ENCODE peak calls at places on chromosome 6, in five cellular contexts. One of them, this sample, is unnamed. For H3K27me3, the result is how much of the 10 kb centered on the place peaks cover.

GRCh38 chr6:79543886-79544285 is 6.7 kb upstream of the LCA5 start:
- DNase-seq in DND-41: no peak
- DNase-seq in mammary epithelial cell: no peak
- DNase-seq in heart right ventricle: no peak
- DNase-seq in fibroblast of lung: no peak
- DNase-seq in this sample: no peak

GRCh38 chr6:98839788-98840361 is 5.5 kb downstream of the POU3F2 start:
- DNase-seq in DND-41: no peak
- DNase-seq in heart right ventricle: no peak
- DNase-seq in fibroblast of lung: peak
- DNase-seq in mammary epithelial cell: no peak
- DNase-seq in this sample: no peak

GRCh38 chr6:77292564-77293546 is 170.4 kb downstream of the HTR1B start:
- DNase-seq in fibroblast of lung: peak
- DNase-seq in mammary epithelial cell: peak
- DNase-seq in heart right ventricle: no peak
- DNase-seq in DND-41: no peak
- DNase-seq in this sample: peak

GRCh38 chr6:105209950-105210706 is 30.3 kb upstream of the POPDC3 start:
- DNase-seq in heart right ventricle: no peak
- DNase-seq in DND-41: no peak
- DNase-seq in mammary epithelial cell: peak
- DNase-seq in fibroblast of lung: peak
- DNase-seq in this sample: peak

GRCh38 chr6:36924131-36924530 is 30.4 kb upstream of the PI16 start:
- DNase-seq in fibroblast of lung: peak
- DNase-seq in DND-41: peak
- DNase-seq in heart right ventricle: no peak
- DNase-seq in mammary epithelial cell: no peak
- DNase-seq in this sample: no peak

GRCh38 chr6:169160855-169161560 is 92.6 kb downstream of the THBS2 start:
- DNase-seq in mammary epithelial cell: no peak
- DNase-seq in heart right ventricle: no peak
- DNase-seq in fibroblast of lung: no peak
- DNase-seq in DND-41: no peak
- DNase-seq in this sample: no peak

GRCh38 chr6:138107078-138107751 is at the start of gene PERP:
- DNase-seq in fibroblast of lung: peak
- DNase-seq in mammary epithelial cell: peak
- DNase-seq in heart right ventricle: peak
- DNase-seq in DND-41: no peak
- DNase-seq in this sample: peak

GRCh38 chr6:53300656-53301551 is 47.8 kb downstream of the ELOVL5 start:
- DNase-seq in fibroblast of lung: peak
- DNase-seq in heart right ventricle: peak
- DNase-seq in mammary epithelial cell: peak
- DNase-seq in DND-41: peak
- DNase-seq in this sample: no peak

GRCh38 chr6:73798592-73798991 is 102.6 kb downstream of the CD109 start:
- DNase-seq in heart right ventricle: peak
- DNase-seq in fibroblast of lung: peak
- DNase-seq in mammary epithelial cell: peak
- DNase-seq in DND-41: no peak
- DNase-seq in this sample: peak

GRCh38 chr6:167300902-167301425 is 9.8 kb downstream of the UNC93A start:
- DNase-seq in DND-41: no peak
- DNase-seq in heart right ventricle: no peak
- DNase-seq in mammary epithelial cell: no peak
- DNase-seq in fibroblast of lung: no peak
- DNase-seq in this sample: no peak

GRCh38 chr6:90350689-90351554 is 54.3 kb upstream of the BACH2 start:
- DNase-seq in fibroblast of lung: no peak
- DNase-seq in heart right ventricle: no peak
- DNase-seq in DND-41: peak
- DNase-seq in mammary epithelial cell: no peak
- DNase-seq in this sample: no peak

GRCh38 chr6:35031611-35032529 is 109.3 kb downstream of the TCP11 start:
- DNase-seq in fibroblast of lung: no peak
- DNase-seq in heart right ventricle: no peak
- DNase-seq in mammary epithelial cell: no peak
- DNase-seq in DND-41: no peak
- DNase-seq in this sample: no peak

GRCh38 chr6:107698146-107698545 is 126.0 kb downstream of the SCML4 start:
- DNase-seq in heart right ventricle: no peak
- DNase-seq in mammary epithelial cell: peak
- DNase-seq in fibroblast of lung: peak
- DNase-seq in DND-41: no peak
- DNase-seq in this sample: peak

GRCh38 chr6:44542401-44543116 is 155.1 kb downstream of the CDC5L start:
- DNase-seq in DND-41: no peak
- DNase-seq in heart right ventricle: no peak
- DNase-seq in mammary epithelial cell: no peak
- DNase-seq in fibroblast of lung: no peak
- DNase-seq in this sample: peak

GRCh38 chr6:168518348-168518745 is 77.4 kb downstream of the SMOC2 start:
- DNase-seq in heart right ventricle: no peak
- DNase-seq in fibroblast of lung: no peak
- DNase-seq in DND-41: no peak
- DNase-seq in mammary epithelial cell: no peak
- DNase-seq in this sample: no peak

GRCh38 chr6:125236536-125237327 is 65.0 kb downstream of the HDDC2 start:
- DNase-seq in mammary epithelial cell: no peak
- DNase-seq in DND-41: no peak
- DNase-seq in heart right ventricle: no peak
- DNase-seq in fibroblast of lung: peak
- DNase-seq in this sample: peak

GRCh38 chr6:143227675-143228074 is 167.0 kb downstream of the AIG1 start:
- DNase-seq in fibroblast of lung: no peak
- DNase-seq in mammary epithelial cell: no peak
- DNase-seq in heart right ventricle: no peak
- DNase-seq in DND-41: no peak
- DNase-seq in this sample: no peak

GRCh38 chr6:159529820-159530405 is 163.1 kb downstream of the SOD2 start:
- DNase-seq in DND-41: no peak
- DNase-seq in heart right ventricle: peak
- DNase-seq in fibroblast of lung: no peak
- DNase-seq in mammary epithelial cell: no peak
- DNase-seq in this sample: no peak
- H3K27me3 ChIP-seq in DND-41: under half
- H3K27me3 ChIP-seq in heart right ventricle: under half
- H3K27me3 ChIP-seq in fibroblast of lung: under half
- H3K27me3 ChIP-seq in mammary epithelial cell: under half
- H3K27me3 ChIP-seq in this sample: under half

DNA sequence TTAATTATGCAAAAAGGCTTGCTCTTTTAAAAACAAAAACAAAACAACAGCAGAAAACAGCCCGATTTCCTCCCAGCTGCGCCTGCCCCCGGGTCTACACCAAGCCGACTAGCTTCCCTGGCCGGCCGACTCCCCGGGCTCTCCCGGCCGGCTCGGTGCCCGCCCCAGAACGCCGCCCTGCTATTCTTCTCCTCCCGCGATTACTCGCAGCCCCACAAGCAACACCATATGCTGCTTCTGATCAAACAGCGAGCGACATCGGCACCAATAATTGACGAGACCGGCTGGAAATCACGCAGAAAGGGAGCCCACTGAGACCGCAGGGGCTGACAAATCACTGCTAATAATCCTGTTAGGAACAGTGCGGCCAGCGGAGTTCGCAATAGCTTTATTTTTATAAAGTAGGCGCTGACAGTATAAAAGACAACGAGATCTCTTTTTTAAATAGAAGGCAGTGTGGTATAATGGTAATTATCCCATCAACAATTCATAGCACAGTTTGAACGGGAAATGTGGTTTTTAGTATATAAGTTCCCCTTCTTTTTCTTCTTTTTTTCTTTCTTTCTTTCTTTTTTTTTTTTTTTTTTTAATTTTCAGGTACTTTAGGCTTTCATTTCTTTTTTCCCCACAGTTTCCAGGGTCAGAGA is 3.3 kb downstream of the SIM1 start:
- DNase-seq in mammary epithelial cell: no peak
- DNase-seq in fibroblast of lung: peak
- DNase-seq in DND-41: no peak
- DNase-seq in heart right ventricle: no peak
- DNase-seq in this sample: no peak
- H3K27me3 ChIP-seq in mammary epithelial cell: half or more
- H3K27me3 ChIP-seq in fibroblast of lung: half or more
- H3K27me3 ChIP-seq in DND-41: under half
- H3K27me3 ChIP-seq in heart right ventricle: half or more
- H3K27me3 ChIP-seq in this sample: under half

GRCh38 chr6:43304361-43304760 is 4.3 kb downstream of the CRIP3 start:
- DNase-seq in DND-41: no peak
- DNase-seq in mammary epithelial cell: no peak
- DNase-seq in fibroblast of lung: no peak
- DNase-seq in heart right ventricle: no peak
- DNase-seq in this sample: no peak

GRCh38 chr6:43301081-43301870 is 3.2 kb downstream of the SLC22A7 start:
- DNase-seq in heart right ventricle: no peak
- DNase-seq in fibroblast of lung: no peak
- DNase-seq in mammary epithelial cell: no peak
- DNase-seq in DND-41: no peak
- DNase-seq in this sample: no peak

GRCh38 chr6:43299338-43300293 is 1.6 kb downstream of the SLC22A7 start:
- DNase-seq in fibroblast of lung: no peak
- DNase-seq in mammary epithelial cell: no peak
- DNase-seq in DND-41: no peak
- DNase-seq in heart right ventricle: no peak
- DNase-seq in this sample: no peak

GRCh38 chr6:43303751-43304331 is 4.8 kb downstream of the CRIP3 start:
- DNase-seq in DND-41: no peak
- DNase-seq in fibroblast of lung: no peak
- DNase-seq in mammary epithelial cell: no peak
- DNase-seq in heart right ventricle: no peak
- DNase-seq in this sample: no peak

GRCh38 chr6:43302126-43302525 is 4.1 kb downstream of the SLC22A7 start:
- DNase-seq in mammary epithelial cell: no peak
- DNase-seq in DND-41: no peak
- DNase-seq in fibroblast of lung: no peak
- DNase-seq in heart right ventricle: no peak
- DNase-seq in this sample: no peak
- H3K27me3 ChIP-seq in mammary epithelial cell: under half
- H3K27me3 ChIP-seq in DND-41: under half
- H3K27me3 ChIP-seq in fibroblast of lung: under half
- H3K27me3 ChIP-seq in heart right ventricle: under half
- H3K27me3 ChIP-seq in this sample: half or more

GRCh38 chr6:15371151-15371550 is 125.3 kb downstream of the JARID2 start:
- DNase-seq in fibroblast of lung: no peak
- DNase-seq in DND-41: no peak
- DNase-seq in mammary epithelial cell: no peak
- DNase-seq in heart right ventricle: no peak
- DNase-seq in this sample: no peak

GRCh38 chr6:15372932-15373331 is 127.1 kb downstream of the JARID2 start:
- DNase-seq in heart right ventricle: no peak
- DNase-seq in fibroblast of lung: no peak
- DNase-seq in DND-41: no peak
- DNase-seq in mammary epithelial cell: no peak
- DNase-seq in this sample: no peak

GRCh38 chr6:15369838-15370237 is 124.0 kb downstream of the JARID2 start:
- DNase-seq in fibroblast of lung: no peak
- DNase-seq in DND-41: peak
- DNase-seq in heart right ventricle: no peak
- DNase-seq in mammary epithelial cell: no peak
- DNase-seq in this sample: peak

GRCh38 chr6:15368873-15369272 is 123.0 kb downstream of the JARID2 start:
- DNase-seq in mammary epithelial cell: no peak
- DNase-seq in heart right ventricle: no peak
- DNase-seq in fibroblast of lung: no peak
- DNase-seq in DND-41: no peak
- DNase-seq in this sample: no peak

DNA sequence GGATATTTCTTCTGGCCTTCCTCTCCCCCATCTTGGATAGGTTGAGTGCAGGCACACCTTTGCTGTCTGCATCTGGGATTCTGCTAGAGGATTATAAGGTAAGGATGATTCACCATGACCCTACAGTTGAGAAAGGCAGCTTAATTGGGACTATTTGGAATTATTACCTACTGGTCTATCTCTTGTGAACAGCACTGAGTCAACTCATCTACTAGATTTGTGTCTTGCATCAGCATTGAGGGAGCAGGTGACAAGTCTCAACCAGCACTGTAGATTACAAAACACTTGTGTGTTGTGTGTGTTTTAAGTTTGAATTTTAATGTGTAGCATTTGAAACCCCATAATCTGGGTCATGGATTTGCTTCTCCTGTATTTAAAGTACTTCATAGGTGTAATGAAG is 124.9 kb downstream of the JARID2 start:
- DNase-seq in heart right ventricle: no peak
- DNase-seq in fibroblast of lung: no peak
- DNase-seq in mammary epithelial cell: peak
- DNase-seq in DND-41: no peak
- DNase-seq in this sample: no peak
- H3K27me3 ChIP-seq in heart right ventricle: under half
- H3K27me3 ChIP-seq in fibroblast of lung: under half
- H3K27me3 ChIP-seq in mammary epithelial cell: under half
- H3K27me3 ChIP-seq in DND-41: under half
- H3K27me3 ChIP-seq in this sample: under half

GRCh38 chr6:109987196-109987595 is 9.1 kb downstream of the GPR6 start:
- DNase-seq in DND-41: no peak
- DNase-seq in fibroblast of lung: no peak
- DNase-seq in mammary epithelial cell: no peak
- DNase-seq in heart right ventricle: no peak
- DNase-seq in this sample: no peak

GRCh38 chr6:109991307-109992101 is 13.4 kb downstream of the GPR6 start:
- DNase-seq in mammary epithelial cell: no peak
- DNase-seq in heart right ventricle: no peak
- DNase-seq in fibroblast of lung: no peak
- DNase-seq in DND-41: no peak
- DNase-seq in this sample: no peak
- H3K27me3 ChIP-seq in mammary epithelial cell: under half
- H3K27me3 ChIP-seq in heart right ventricle: under half
- H3K27me3 ChIP-seq in fibroblast of lung: under half
- H3K27me3 ChIP-seq in DND-41: under half
- H3K27me3 ChIP-seq in this sample: under half

GRCh38 chr6:10403385-10404106 is 11.3 kb downstream of the TFAP2A start:
- DNase-seq in mammary epithelial cell: peak
- DNase-seq in DND-41: no peak
- DNase-seq in fibroblast of lung: peak
- DNase-seq in heart right ventricle: no peak
- DNase-seq in this sample: peak
- H3K27me3 ChIP-seq in mammary epithelial cell: under half
- H3K27me3 ChIP-seq in DND-41: under half
- H3K27me3 ChIP-seq in fibroblast of lung: under half
- H3K27me3 ChIP-seq in heart right ventricle: half or more
- H3K27me3 ChIP-seq in this sample: under half

DNA sequence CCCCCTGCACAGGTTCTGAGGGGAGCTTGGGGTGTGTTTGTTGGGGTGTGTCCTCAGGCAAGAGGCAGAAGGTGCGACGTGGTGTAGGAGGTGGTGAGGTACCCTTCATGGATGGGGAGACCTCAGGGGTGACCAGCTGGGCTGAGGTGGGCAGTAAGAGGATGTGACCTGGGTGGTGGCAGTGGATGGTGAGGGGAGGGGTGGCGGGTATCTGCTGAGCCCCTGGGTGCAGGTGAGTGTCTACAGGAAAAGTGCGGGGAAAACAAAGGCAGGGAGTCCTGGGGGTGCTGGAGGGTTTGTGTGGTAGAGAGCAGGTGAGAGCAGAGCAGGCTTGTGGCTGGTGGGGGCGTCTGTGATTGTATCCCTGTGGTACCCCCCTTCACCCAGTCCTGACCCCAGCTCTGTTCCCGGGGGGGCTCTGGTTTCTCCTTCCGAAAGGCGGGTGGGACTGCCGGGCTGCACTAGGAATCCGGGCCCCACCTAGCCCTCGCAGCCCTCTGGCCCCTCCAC is 631 bp downstream of the RAET1L start:
- DNase-seq in fibroblast of lung: no peak
- DNase-seq in heart right ventricle: no peak
- DNase-seq in mammary epithelial cell: no peak
- DNase-seq in DND-41: no peak
- DNase-seq in this sample: no peak
- H3K27me3 ChIP-seq in fibroblast of lung: under half
- H3K27me3 ChIP-seq in heart right ventricle: half or more
- H3K27me3 ChIP-seq in mammary epithelial cell: under half
- H3K27me3 ChIP-seq in DND-41: under half
- H3K27me3 ChIP-seq in this sample: under half